ENCODE peak calls at places on chromosome 14, in seven cellular contexts. N is A172, K is progenitor cell of endocrine pancreas, L is occipital lobe, O is SW480, X is pancreas, F is hepatic stellate cell. H is an unnamed sample.

GRCh38 chr14:64400829-64401459 is 12.8 kb downstream of the MTHFD1 start:
- DNase-seq in N (no peak), F (no peak), O (no peak), X (no peak), L (no peak), K (no peak), H (no peak)

GRCh38 chr14:104114421-104115130 is 23.8 kb upstream of the KIF26A start:
- DNase-seq in L (no peak), K (no peak), O (no peak), X (peak), F (no peak), N (no peak), H (no peak)

GRCh38 chr14:52111583-52111982 is 42.7 kb upstream of the NID2 start:
- DNase-seq in L (no peak), N (peak), O (peak), X (no peak), F (no peak), K (no peak), H (no peak)

GRCh38 chr14:59897757-59898383 is 22.1 kb upstream of the LRRC9 start:
- DNase-seq in F (peak), K (peak), N (peak), O (peak), X (no peak), L (no peak), H (no peak)

GRCh38 chr14:70891741-70892140 is 15.5 kb upstream of the PCNX1 start:
- DNase-seq in X (no peak), F (no peak), O (no peak), K (no peak), N (no peak), L (no peak), H (no peak)

GRCh38 chr14:51283402-51283825 is 43.4 kb downstream of the TMX1 start:
- DNase-seq in K (no peak), X (no peak), F (peak), L (no peak), N (peak), O (peak), H (no peak)

GRCh38 chr14:105858676-105859025 is 332.3 kb downstream of the TMEM121 start:
- DNase-seq in L (no peak), K (no peak), O (no peak), X (peak), F (no peak), N (no peak), H (no peak)

GRCh38 chr14:32896979-32897723 is 41.5 kb upstream of the NPAS3 start:
- DNase-seq in X (no peak), O (peak), K (no peak), L (no peak), F (peak), N (peak), H (no peak)

GRCh38 chr14:88868558-88869159 is 44.2 kb downstream of the TTC8 start:
- DNase-seq in O (peak), K (no peak), L (no peak), N (peak), X (no peak), F (no peak), H (no peak)

GRCh38 chr14:36275741-36276140 is 44.7 kb downstream of the MBIP start:
- DNase-seq in O (no peak), X (no peak), F (no peak), L (no peak), K (no peak), N (no peak), H (no peak)